ENCODE peak calls at places on chromosome 3, in four cellular contexts. One of them, this sample, is unnamed.

GRCh38 chr3:154886437-154886836 is 193.7 kb upstream of the MME start:
- DNase-seq in activated T-cell treated with anti-CD3 and anti-CD28 coated beads for 1 hour: no peak
- DNase-seq in SHP77 treated with DMSO at 0.1 percent for 48 hours: no peak
- DNase-seq in nucleus accumbens: no peak
- DNase-seq in this sample: no peak

GRCh38 chr3:34571714-34572113 is 773.3 kb downstream of the PDCD6IP start:
- DNase-seq in activated T-cell treated with anti-CD3 and anti-CD28 coated beads for 1 hour: no peak
- DNase-seq in SHP77 treated with DMSO at 0.1 percent for 48 hours: no peak
- DNase-seq in nucleus accumbens: no peak
- DNase-seq in this sample: no peak

GRCh38 chr3:186414735-186415419 is 52.8 kb upstream of the DGKG start:
- DNase-seq in activated T-cell treated with anti-CD3 and anti-CD28 coated beads for 1 hour: no peak
- DNase-seq in SHP77 treated with DMSO at 0.1 percent for 48 hours: no peak
- DNase-seq in nucleus accumbens: no peak
- DNase-seq in this sample: no peak

GRCh38 chr3:56314842-56315241 is 153.4 kb downstream of the ERC2 start:
- DNase-seq in activated T-cell treated with anti-CD3 and anti-CD28 coated beads for 1 hour: no peak
- DNase-seq in SHP77 treated with DMSO at 0.1 percent for 48 hours: no peak
- DNase-seq in nucleus accumbens: no peak
- DNase-seq in this sample: no peak

GRCh38 chr3:134326760-134327593 is 47.3 kb downstream of the AMOTL2 start:
- DNase-seq in activated T-cell treated with anti-CD3 and anti-CD28 coated beads for 1 hour: no peak
- DNase-seq in SHP77 treated with DMSO at 0.1 percent for 48 hours: no peak
- DNase-seq in nucleus accumbens: no peak
- DNase-seq in this sample: no peak

GRCh38 chr3:150223090-150223489 is 185.0 kb upstream of the TSC22D2 start:
- DNase-seq in activated T-cell treated with anti-CD3 and anti-CD28 coated beads for 1 hour: no peak
- DNase-seq in SHP77 treated with DMSO at 0.1 percent for 48 hours: no peak
- DNase-seq in nucleus accumbens: no peak
- DNase-seq in this sample: no peak

GRCh38 chr3:138186803-138187295 is 252 bp upstream of the ARMC8 start:
- DNase-seq in activated T-cell treated with anti-CD3 and anti-CD28 coated beads for 1 hour: peak
- DNase-seq in SHP77 treated with DMSO at 0.1 percent for 48 hours: no peak
- DNase-seq in nucleus accumbens: no peak
- DNase-seq in this sample: no peak

GRCh38 chr3:73503781-73504180 is 121.0 kb downstream of the PDZRN3 start:
- DNase-seq in activated T-cell treated with anti-CD3 and anti-CD28 coated beads for 1 hour: no peak
- DNase-seq in SHP77 treated with DMSO at 0.1 percent for 48 hours: no peak
- DNase-seq in nucleus accumbens: no peak
- DNase-seq in this sample: peak

GRCh38 chr3:101778385-101779046 is 495 bp upstream of the NXPE3 start:
- DNase-seq in activated T-cell treated with anti-CD3 and anti-CD28 coated beads for 1 hour: no peak
- DNase-seq in SHP77 treated with DMSO at 0.1 percent for 48 hours: no peak
- DNase-seq in nucleus accumbens: no peak
- DNase-seq in this sample: no peak

GRCh38 chr3:12187448-12188327 is 29.0 kb upstream of the TIMP4 start:
- DNase-seq in activated T-cell treated with anti-CD3 and anti-CD28 coated beads for 1 hour: no peak
- DNase-seq in SHP77 treated with DMSO at 0.1 percent for 48 hours: no peak
- DNase-seq in nucleus accumbens: no peak
- DNase-seq in this sample: no peak

GRCh38 chr3:187041362-187042061 is 97.8 kb downstream of the RPL39L start:
- DNase-seq in activated T-cell treated with anti-CD3 and anti-CD28 coated beads for 1 hour: peak
- DNase-seq in SHP77 treated with DMSO at 0.1 percent for 48 hours: no peak
- DNase-seq in nucleus accumbens: no peak
- DNase-seq in this sample: no peak

GRCh38 chr3:13124631-13125030 is 51.4 kb upstream of the IQSEC1 start:
- DNase-seq in activated T-cell treated with anti-CD3 and anti-CD28 coated beads for 1 hour: no peak
- DNase-seq in SHP77 treated with DMSO at 0.1 percent for 48 hours: no peak
- DNase-seq in nucleus accumbens: no peak
- DNase-seq in this sample: no peak

GRCh38 chr3:55297706-55298105 is 189.4 kb downstream of the WNT5A start:
- DNase-seq in activated T-cell treated with anti-CD3 and anti-CD28 coated beads for 1 hour: no peak
- DNase-seq in SHP77 treated with DMSO at 0.1 percent for 48 hours: peak
- DNase-seq in nucleus accumbens: no peak
- DNase-seq in this sample: no peak